ENCODE peak calls at places on chromosomes 6 and 20, in eight cellular contexts. One of them, this sample, is unnamed.

GRCh38 chr6:135537782-135538301 is 40.3 kb upstream of the AHI1 start:
- DNase-seq in posterior cingulate gyrus: no peak
- DNase-seq in CD4-positive, alpha-beta memory T cell: no peak
- DNase-seq in ecto neural progenitor cell: no peak
- DNase-seq in T-helper 2 cell: peak; percentile 16
- DNase-seq in amniotic epithelial cell: peak; percentile 86
- DNase-seq in GM12892: no peak
- DNase-seq in NCI-H1092 treated with DMSO at 0.1 percent for 48 hours: no peak
- DNase-seq in this sample: no peak

GRCh38 chr6:70375882-70376281 is 37.4 kb upstream of the FAM135A start:
- DNase-seq in posterior cingulate gyrus: no peak
- DNase-seq in CD4-positive, alpha-beta memory T cell: no peak
- DNase-seq in ecto neural progenitor cell: no peak
- DNase-seq in T-helper 2 cell: no peak
- DNase-seq in amniotic epithelial cell: no peak
- DNase-seq in GM12892: no peak
- DNase-seq in NCI-H1092 treated with DMSO at 0.1 percent for 48 hours: no peak
- DNase-seq in this sample: no peak

GRCh38 chr6:22326500-22326899 is 29.7 kb upstream of the PRL start:
- DNase-seq in posterior cingulate gyrus: no peak
- DNase-seq in CD4-positive, alpha-beta memory T cell: no peak
- DNase-seq in ecto neural progenitor cell: no peak
- DNase-seq in T-helper 2 cell: no peak
- DNase-seq in amniotic epithelial cell: no peak
- DNase-seq in GM12892: no peak
- DNase-seq in NCI-H1092 treated with DMSO at 0.1 percent for 48 hours: no peak
- DNase-seq in this sample: no peak

GRCh38 chr6:160139420-160139851 is 17.8 kb downstream of the SLC22A1 start:
- DNase-seq in posterior cingulate gyrus: no peak
- DNase-seq in CD4-positive, alpha-beta memory T cell: no peak
- DNase-seq in ecto neural progenitor cell: no peak
- DNase-seq in T-helper 2 cell: no peak
- DNase-seq in amniotic epithelial cell: peak; percentile 94
- DNase-seq in GM12892: no peak
- DNase-seq in NCI-H1092 treated with DMSO at 0.1 percent for 48 hours: no peak
- DNase-seq in this sample: no peak

GRCh38 chr6:24931296-24931695 is 4.5 kb downstream of the RIPOR2 start:
- DNase-seq in posterior cingulate gyrus: no peak
- DNase-seq in CD4-positive, alpha-beta memory T cell: no peak
- DNase-seq in ecto neural progenitor cell: no peak
- DNase-seq in T-helper 2 cell: no peak
- DNase-seq in amniotic epithelial cell: no peak
- DNase-seq in GM12892: no peak
- DNase-seq in NCI-H1092 treated with DMSO at 0.1 percent for 48 hours: no peak
- DNase-seq in this sample: no peak

GRCh38 chr6:33297956-33298772 is 578 bp downstream of the RGL2 start:
- DNase-seq in posterior cingulate gyrus: peak; percentile 86
- DNase-seq in CD4-positive, alpha-beta memory T cell: peak; percentile 68
- DNase-seq in ecto neural progenitor cell: peak; percentile 82
- DNase-seq in T-helper 2 cell: peak; percentile 58
- DNase-seq in amniotic epithelial cell: peak; percentile 80
- DNase-seq in GM12892: peak; percentile 75
- DNase-seq in NCI-H1092 treated with DMSO at 0.1 percent for 48 hours: peak; percentile 4
- DNase-seq in this sample: peak; percentile 33

GRCh38 chr20:21719592-21720214 is 14.2 kb downstream of the PAX1 start:
- DNase-seq in posterior cingulate gyrus: no peak
- DNase-seq in CD4-positive, alpha-beta memory T cell: peak; percentile 10
- DNase-seq in ecto neural progenitor cell: no peak
- DNase-seq in T-helper 2 cell: no peak
- DNase-seq in amniotic epithelial cell: peak; percentile 46
- DNase-seq in GM12892: no peak
- DNase-seq in NCI-H1092 treated with DMSO at 0.1 percent for 48 hours: peak; percentile 45
- DNase-seq in this sample: peak; percentile 21

GRCh38 chr20:5797843-5798462 is 47.8 kb downstream of the SHLD1 start:
- DNase-seq in posterior cingulate gyrus: no peak
- DNase-seq in CD4-positive, alpha-beta memory T cell: no peak
- DNase-seq in ecto neural progenitor cell: no peak
- DNase-seq in T-helper 2 cell: no peak
- DNase-seq in amniotic epithelial cell: no peak
- DNase-seq in GM12892: peak; percentile 36
- DNase-seq in NCI-H1092 treated with DMSO at 0.1 percent for 48 hours: no peak
- DNase-seq in this sample: no peak

GRCh38 chr20:45880988-45881788 is at the start of gene ZSWIM1:
- DNase-seq in posterior cingulate gyrus: peak; percentile 100
- DNase-seq in CD4-positive, alpha-beta memory T cell: peak; percentile 97
- DNase-seq in ecto neural progenitor cell: peak; percentile 99
- DNase-seq in T-helper 2 cell: peak; percentile 97
- DNase-seq in amniotic epithelial cell: peak; percentile 98
- DNase-seq in GM12892: peak; percentile 96
- DNase-seq in NCI-H1092 treated with DMSO at 0.1 percent for 48 hours: peak; percentile 98
- DNase-seq in this sample: peak; percentile 96

GRCh38 chr20:35342154-35342769 is 50.0 kb upstream of the FAM83C start:
- DNase-seq in posterior cingulate gyrus: no peak
- DNase-seq in CD4-positive, alpha-beta memory T cell: no peak
- DNase-seq in ecto neural progenitor cell: no peak
- DNase-seq in T-helper 2 cell: no peak
- DNase-seq in amniotic epithelial cell: peak; percentile 44
- DNase-seq in GM12892: no peak
- DNase-seq in NCI-H1092 treated with DMSO at 0.1 percent for 48 hours: no peak
- DNase-seq in this sample: no peak

GRCh38 chr20:51116765-51117686 is 94.1 kb upstream of the KCNG1 start:
- DNase-seq in posterior cingulate gyrus: no peak
- DNase-seq in CD4-positive, alpha-beta memory T cell: no peak
- DNase-seq in ecto neural progenitor cell: no peak
- DNase-seq in T-helper 2 cell: no peak
- DNase-seq in amniotic epithelial cell: peak; percentile 52
- DNase-seq in GM12892: no peak
- DNase-seq in NCI-H1092 treated with DMSO at 0.1 percent for 48 hours: no peak
- DNase-seq in this sample: no peak

GRCh38 chr20:59591061-59591460 is 13.3 kb upstream of the PHACTR3 start:
- DNase-seq in posterior cingulate gyrus: peak; percentile 66
- DNase-seq in CD4-positive, alpha-beta memory T cell: no peak
- DNase-seq in ecto neural progenitor cell: no peak
- DNase-seq in T-helper 2 cell: no peak
- DNase-seq in amniotic epithelial cell: no peak
- DNase-seq in GM12892: no peak
- DNase-seq in NCI-H1092 treated with DMSO at 0.1 percent for 48 hours: no peak
- DNase-seq in this sample: no peak

GRCh38 chr20:59074456-59074855 is 31.9 kb upstream of the PRELID3B start:
- DNase-seq in posterior cingulate gyrus: no peak
- DNase-seq in CD4-positive, alpha-beta memory T cell: no peak
- DNase-seq in ecto neural progenitor cell: no peak
- DNase-seq in T-helper 2 cell: no peak
- DNase-seq in amniotic epithelial cell: peak; percentile 82
- DNase-seq in GM12892: no peak
- DNase-seq in NCI-H1092 treated with DMSO at 0.1 percent for 48 hours: no peak
- DNase-seq in this sample: no peak

GRCh38 chr20:62838511-62838910 is 21.7 kb downstream of the COL9A3 start:
- DNase-seq in posterior cingulate gyrus: no peak
- DNase-seq in CD4-positive, alpha-beta memory T cell: no peak
- DNase-seq in ecto neural progenitor cell: no peak
- DNase-seq in T-helper 2 cell: no peak
- DNase-seq in amniotic epithelial cell: no peak
- DNase-seq in GM12892: no peak
- DNase-seq in NCI-H1092 treated with DMSO at 0.1 percent for 48 hours: no peak
- DNase-seq in this sample: no peak

GRCh38 chr6:157631388-157631787 is 191.7 kb upstream of the SNX9 start:
- DNase-seq in posterior cingulate gyrus: no peak
- DNase-seq in CD4-positive, alpha-beta memory T cell: no peak
- DNase-seq in ecto neural progenitor cell: no peak
- DNase-seq in T-helper 2 cell: no peak
- DNase-seq in amniotic epithelial cell: no peak
- DNase-seq in GM12892: no peak
- DNase-seq in NCI-H1092 treated with DMSO at 0.1 percent for 48 hours: peak; percentile 20
- DNase-seq in this sample: no peak

GRCh38 chr20:62177307-62177706 is 5.5 kb upstream of the MTG2 start:
- DNase-seq in posterior cingulate gyrus: peak; percentile 13
- DNase-seq in CD4-positive, alpha-beta memory T cell: no peak
- DNase-seq in ecto neural progenitor cell: no peak
- DNase-seq in T-helper 2 cell: no peak
- DNase-seq in amniotic epithelial cell: no peak
- DNase-seq in GM12892: no peak
- DNase-seq in NCI-H1092 treated with DMSO at 0.1 percent for 48 hours: no peak
- DNase-seq in this sample: no peak

GRCh38 chr6:18265099-18265372 is 706 bp upstream of the DEK start:
- DNase-seq in posterior cingulate gyrus: no peak
- DNase-seq in CD4-positive, alpha-beta memory T cell: no peak
- DNase-seq in ecto neural progenitor cell: no peak
- DNase-seq in T-helper 2 cell: no peak
- DNase-seq in amniotic epithelial cell: no peak
- DNase-seq in GM12892: no peak
- DNase-seq in NCI-H1092 treated with DMSO at 0.1 percent for 48 hours: no peak
- DNase-seq in this sample: no peak

GRCh38 chr6:81734500-81735140 is 17.9 kb downstream of the TENT5A start:
- DNase-seq in posterior cingulate gyrus: no peak
- DNase-seq in CD4-positive, alpha-beta memory T cell: no peak
- DNase-seq in ecto neural progenitor cell: no peak
- DNase-seq in T-helper 2 cell: no peak
- DNase-seq in amniotic epithelial cell: no peak
- DNase-seq in GM12892: no peak
- DNase-seq in NCI-H1092 treated with DMSO at 0.1 percent for 48 hours: no peak
- DNase-seq in this sample: no peak

GRCh38 chr6:149752600-149752999 is 3.1 kb downstream of the PCMT1 start:
- DNase-seq in posterior cingulate gyrus: no peak
- DNase-seq in CD4-positive, alpha-beta memory T cell: no peak
- DNase-seq in ecto neural progenitor cell: no peak
- DNase-seq in T-helper 2 cell: no peak
- DNase-seq in amniotic epithelial cell: peak; percentile 37
- DNase-seq in GM12892: no peak
- DNase-seq in NCI-H1092 treated with DMSO at 0.1 percent for 48 hours: no peak
- DNase-seq in this sample: no peak

GRCh38 chr6:121826156-121826810 is 390.8 kb downstream of the GJA1 start:
- DNase-seq in posterior cingulate gyrus: no peak
- DNase-seq in CD4-positive, alpha-beta memory T cell: no peak
- DNase-seq in ecto neural progenitor cell: no peak
- DNase-seq in T-helper 2 cell: no peak
- DNase-seq in amniotic epithelial cell: peak; percentile 90
- DNase-seq in GM12892: no peak
- DNase-seq in NCI-H1092 treated with DMSO at 0.1 percent for 48 hours: no peak
- DNase-seq in this sample: no peak

GRCh38 chr20:63635431-63636141 is 8.7 kb upstream of the GMEB2 start:
- DNase-seq in posterior cingulate gyrus: no peak
- DNase-seq in CD4-positive, alpha-beta memory T cell: peak; percentile 87
- DNase-seq in ecto neural progenitor cell: no peak
- DNase-seq in T-helper 2 cell: peak; percentile 89
- DNase-seq in amniotic epithelial cell: no peak
- DNase-seq in GM12892: no peak
- DNase-seq in NCI-H1092 treated with DMSO at 0.1 percent for 48 hours: no peak
- DNase-seq in this sample: peak; percentile 59

GRCh38 chr6:140393665-140394064 is 1019.2 kb upstream of the CITED2 start:
- DNase-seq in posterior cingulate gyrus: no peak
- DNase-seq in CD4-positive, alpha-beta memory T cell: no peak
- DNase-seq in ecto neural progenitor cell: no peak
- DNase-seq in T-helper 2 cell: no peak
- DNase-seq in amniotic epithelial cell: no peak
- DNase-seq in GM12892: no peak
- DNase-seq in NCI-H1092 treated with DMSO at 0.1 percent for 48 hours: no peak
- DNase-seq in this sample: no peak

GRCh38 chr20:19981091-19981490 is 36.1 kb upstream of the NAA20 start:
- DNase-seq in posterior cingulate gyrus: no peak
- DNase-seq in CD4-positive, alpha-beta memory T cell: no peak
- DNase-seq in ecto neural progenitor cell: no peak
- DNase-seq in T-helper 2 cell: no peak
- DNase-seq in amniotic epithelial cell: peak; percentile 49
- DNase-seq in GM12892: no peak
- DNase-seq in NCI-H1092 treated with DMSO at 0.1 percent for 48 hours: no peak
- DNase-seq in this sample: no peak

GRCh38 chr20:41395669-41396664 is 29.3 kb upstream of the EMILIN3 start:
- DNase-seq in posterior cingulate gyrus: no peak
- DNase-seq in CD4-positive, alpha-beta memory T cell: no peak
- DNase-seq in ecto neural progenitor cell: no peak
- DNase-seq in T-helper 2 cell: no peak
- DNase-seq in amniotic epithelial cell: no peak
- DNase-seq in GM12892: no peak
- DNase-seq in NCI-H1092 treated with DMSO at 0.1 percent for 48 hours: no peak
- DNase-seq in this sample: no peak

GRCh38 chr6:159044899-159045727 is at the start of gene TAGAP:
- DNase-seq in posterior cingulate gyrus: no peak
- DNase-seq in CD4-positive, alpha-beta memory T cell: peak; percentile 86
- DNase-seq in ecto neural progenitor cell: no peak
- DNase-seq in T-helper 2 cell: peak; percentile 82
- DNase-seq in amniotic epithelial cell: peak; percentile 12
- DNase-seq in GM12892: peak; percentile 49
- DNase-seq in NCI-H1092 treated with DMSO at 0.1 percent for 48 hours: no peak
- DNase-seq in this sample: peak; percentile 88

GRCh38 chr20:62010551-62011402 is 54.9 kb downstream of the TAF4 start:
- DNase-seq in posterior cingulate gyrus: peak; percentile 90
- DNase-seq in CD4-positive, alpha-beta memory T cell: peak; percentile 69
- DNase-seq in ecto neural progenitor cell: peak; percentile 76
- DNase-seq in T-helper 2 cell: peak; percentile 44
- DNase-seq in amniotic epithelial cell: peak; percentile 39
- DNase-seq in GM12892: peak; percentile 73
- DNase-seq in NCI-H1092 treated with DMSO at 0.1 percent for 48 hours: peak; percentile 25
- DNase-seq in this sample: peak; percentile 55

GRCh38 chr20:38973546-38974120 is 11.5 kb downstream of the DHX35 start:
- DNase-seq in posterior cingulate gyrus: no peak
- DNase-seq in CD4-positive, alpha-beta memory T cell: no peak
- DNase-seq in ecto neural progenitor cell: no peak
- DNase-seq in T-helper 2 cell: no peak
- DNase-seq in amniotic epithelial cell: peak; percentile 42
- DNase-seq in GM12892: no peak
- DNase-seq in NCI-H1092 treated with DMSO at 0.1 percent for 48 hours: no peak
- DNase-seq in this sample: no peak

GRCh38 chr6:36840471-36841461 is 1.5 kb upstream of the CPNE5 start:
- DNase-seq in posterior cingulate gyrus: peak; percentile 91
- DNase-seq in CD4-positive, alpha-beta memory T cell: peak; percentile 19
- DNase-seq in ecto neural progenitor cell: peak; percentile 64
- DNase-seq in T-helper 2 cell: peak; percentile 24
- DNase-seq in amniotic epithelial cell: no peak
- DNase-seq in GM12892: no peak
- DNase-seq in NCI-H1092 treated with DMSO at 0.1 percent for 48 hours: no peak
- DNase-seq in this sample: peak; percentile 46

GRCh38 chr20:11901127-11901526 is 16.6 kb upstream of the BTBD3 start:
- DNase-seq in posterior cingulate gyrus: no peak
- DNase-seq in CD4-positive, alpha-beta memory T cell: no peak
- DNase-seq in ecto neural progenitor cell: no peak
- DNase-seq in T-helper 2 cell: no peak
- DNase-seq in amniotic epithelial cell: peak; percentile 85
- DNase-seq in GM12892: no peak
- DNase-seq in NCI-H1092 treated with DMSO at 0.1 percent for 48 hours: no peak
- DNase-seq in this sample: no peak

GRCh38 chr6:40352527-40353170 is 234.5 kb downstream of the LRFN2 start:
- DNase-seq in posterior cingulate gyrus: no peak
- DNase-seq in CD4-positive, alpha-beta memory T cell: no peak
- DNase-seq in ecto neural progenitor cell: no peak
- DNase-seq in T-helper 2 cell: no peak
- DNase-seq in amniotic epithelial cell: no peak
- DNase-seq in GM12892: no peak
- DNase-seq in NCI-H1092 treated with DMSO at 0.1 percent for 48 hours: no peak
- DNase-seq in this sample: no peak

GRCh38 chr6:21507811-21508210 is 85.7 kb upstream of the SOX4 start:
- DNase-seq in posterior cingulate gyrus: no peak
- DNase-seq in CD4-positive, alpha-beta memory T cell: no peak
- DNase-seq in ecto neural progenitor cell: no peak
- DNase-seq in T-helper 2 cell: no peak
- DNase-seq in amniotic epithelial cell: no peak
- DNase-seq in GM12892: no peak
- DNase-seq in NCI-H1092 treated with DMSO at 0.1 percent for 48 hours: no peak
- DNase-seq in this sample: no peak

GRCh38 chr20:11246251-11246775 is 572.5 kb upstream of the JAG1 start:
- DNase-seq in posterior cingulate gyrus: no peak
- DNase-seq in CD4-positive, alpha-beta memory T cell: no peak
- DNase-seq in ecto neural progenitor cell: no peak
- DNase-seq in T-helper 2 cell: no peak
- DNase-seq in amniotic epithelial cell: no peak
- DNase-seq in GM12892: no peak
- DNase-seq in NCI-H1092 treated with DMSO at 0.1 percent for 48 hours: no peak
- DNase-seq in this sample: no peak

GRCh38 chr20:31901615-31902014 is 31.2 kb downstream of the TTLL9 start:
- DNase-seq in posterior cingulate gyrus: no peak
- DNase-seq in CD4-positive, alpha-beta memory T cell: no peak
- DNase-seq in ecto neural progenitor cell: no peak
- DNase-seq in T-helper 2 cell: no peak
- DNase-seq in amniotic epithelial cell: no peak
- DNase-seq in GM12892: no peak
- DNase-seq in NCI-H1092 treated with DMSO at 0.1 percent for 48 hours: no peak
- DNase-seq in this sample: no peak

GRCh38 chr6:55473722-55474121 is 105.3 kb downstream of the HMGCLL1 start:
- DNase-seq in posterior cingulate gyrus: no peak
- DNase-seq in CD4-positive, alpha-beta memory T cell: no peak
- DNase-seq in ecto neural progenitor cell: no peak
- DNase-seq in T-helper 2 cell: no peak
- DNase-seq in amniotic epithelial cell: no peak
- DNase-seq in GM12892: no peak
- DNase-seq in NCI-H1092 treated with DMSO at 0.1 percent for 48 hours: no peak
- DNase-seq in this sample: no peak

This sample was measured in CD8-positive, alpha-beta T cell.